ENCODE peak calls at places on chromosomes 13 and 19, in eight cellular contexts. B is endothelial cell, X is neural crest cell, H is HCT116, S is HFF-Myc, I is foreskin keratinocyte, A is left ventricle myocardium inferior, W is astrocyte of the cerebellum. L is an unnamed sample.

GRCh38 chr13:28476919-28477708 is 17.8 kb downstream of the FLT1 start:
- DNase-seq in B (no peak), A (no peak), I (no peak), W (no peak), H (no peak), X (no peak), S (no peak), L (no peak)

GRCh38 chr19:36501973-36502372 is 12.6 kb upstream of the ZNF566 start:
- DNase-seq in B (no peak), A (no peak), S (no peak), W (no peak), H (no peak), X (no peak), I (no peak), L (no peak)

GRCh38 chr13:75329723-75330122 is 152.2 kb downstream of the TBC1D4 start:
- DNase-seq in B (no peak), A (no peak), X (no peak), W (no peak), H (no peak), I (peak), S (no peak), L (peak)

GRCh38 chr13:83618966-83619365 is 263.3 kb downstream of the SLITRK1 start:
- DNase-seq in H (peak), A (no peak), S (no peak), B (no peak), I (peak), X (no peak), W (peak), L (peak)

GRCh38 chr19:50207730-50208129 is 4.3 kb downstream of the MYH14 start:
- DNase-seq in A (no peak), W (no peak), S (no peak), B (no peak), X (no peak), H (no peak), I (no peak), L (no peak)

GRCh38 chr13:81171065-81171647 is 830.2 kb upstream of the SPRY2 start:
- DNase-seq in H (peak), W (no peak), I (peak), X (no peak), A (no peak), B (no peak), S (no peak), L (peak)

GRCh38 chr19:58577581-58578429 is 4.7 kb upstream of the MZF1 start:
- DNase-seq in A (peak), X (no peak), I (no peak), B (no peak), H (no peak), W (no peak), S (no peak), L (no peak)

GRCh38 chr13:99860736-99861135 is 110.8 kb downstream of the ZIC5 start:
- DNase-seq in S (no peak), W (no peak), H (no peak), B (no peak), X (peak), A (no peak), I (no peak), L (no peak)

GRCh38 chr13:44576396-44577235 is 486 bp upstream of the TSC22D1 start:
- DNase-seq in H (no peak), I (no peak), W (no peak), B (peak), A (peak), S (no peak), X (peak), L (peak)

GRCh38 chr19:16263115-16263839 is 61.3 kb upstream of the KLF2 start:
- DNase-seq in H (no peak), B (no peak), A (no peak), I (no peak), X (no peak), W (no peak), S (no peak), L (no peak)

GRCh38 chr19:38004100-38004504 is 97.1 kb downstream of the SIPA1L3 start:
- DNase-seq in H (no peak), W (no peak), S (peak), I (no peak), X (no peak), A (no peak), B (no peak), L (no peak)

GRCh38 chr19:1027953-1028902 is 1.8 kb downstream of the CNN2 start:
- DNase-seq in A (peak), B (peak), S (peak), H (peak), X (no peak), W (peak), I (peak), L (peak)

GRCh38 chr13:40200273-40200978 is 466.0 kb downstream of the FOXO1 start:
- DNase-seq in X (no peak), I (peak), S (no peak), H (no peak), B (no peak), A (no peak), W (no peak), L (no peak)

GRCh38 chr13:49084961-49085360 is 109.2 kb downstream of the FNDC3A start:
- DNase-seq in B (no peak), H (no peak), S (no peak), W (no peak), I (peak), X (no peak), A (no peak), L (no peak)

GRCh38 chr19:40689339-40690049 is 957 bp downstream of the NUMBL start:
- DNase-seq in S (no peak), A (peak), X (no peak), I (no peak), H (no peak), B (no peak), W (no peak), L (no peak)

GRCh38 chr13:45742985-45743384 is 40.9 kb downstream of the CBY2 start:
- DNase-seq in X (no peak), B (no peak), W (no peak), S (no peak), I (no peak), A (no peak), H (no peak), L (no peak)

DNA sequence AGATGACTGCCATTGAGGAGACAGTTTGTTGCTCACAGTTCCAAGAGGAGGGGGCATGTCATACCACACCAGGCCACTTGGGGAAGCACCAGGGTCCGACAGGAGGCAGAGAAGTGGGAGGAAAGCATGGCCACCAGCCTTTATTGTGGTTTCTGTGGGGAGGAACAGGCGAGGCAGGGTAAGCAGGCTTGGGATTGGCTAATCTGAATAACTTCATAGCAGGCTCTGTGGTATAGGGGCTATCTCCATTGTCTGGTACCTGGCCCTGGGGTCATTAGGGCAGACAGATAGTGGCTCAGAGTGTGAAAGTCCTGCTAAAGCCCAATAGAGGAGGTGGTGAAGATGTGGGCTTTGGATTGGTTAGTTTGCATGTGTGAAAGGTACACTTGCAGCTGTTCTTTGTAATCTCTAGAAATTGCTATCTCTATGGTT is 35.5 kb downstream of the CBY2 start:
- DNase-seq in S (no peak), I (no peak), W (no peak), H (peak), B (no peak), A (no peak), X (no peak), L (no peak)
- TF ChIP-seq CTCF in S (peak), I (peak), W (peak), H (peak), B (peak), A (no peak), X (no peak), L (no peak)

GRCh38 chr13:19984430-19985218 is 26.1 kb downstream of the ZMYM2 start:
- DNase-seq in H (peak), B (no peak), W (peak), A (no peak), X (no peak), S (peak), I (peak), L (peak)
- TF ChIP-seq CTCF in H (peak), B (peak), W (peak), A (peak), X (peak), S (peak), I (peak), L (peak)

DNA sequence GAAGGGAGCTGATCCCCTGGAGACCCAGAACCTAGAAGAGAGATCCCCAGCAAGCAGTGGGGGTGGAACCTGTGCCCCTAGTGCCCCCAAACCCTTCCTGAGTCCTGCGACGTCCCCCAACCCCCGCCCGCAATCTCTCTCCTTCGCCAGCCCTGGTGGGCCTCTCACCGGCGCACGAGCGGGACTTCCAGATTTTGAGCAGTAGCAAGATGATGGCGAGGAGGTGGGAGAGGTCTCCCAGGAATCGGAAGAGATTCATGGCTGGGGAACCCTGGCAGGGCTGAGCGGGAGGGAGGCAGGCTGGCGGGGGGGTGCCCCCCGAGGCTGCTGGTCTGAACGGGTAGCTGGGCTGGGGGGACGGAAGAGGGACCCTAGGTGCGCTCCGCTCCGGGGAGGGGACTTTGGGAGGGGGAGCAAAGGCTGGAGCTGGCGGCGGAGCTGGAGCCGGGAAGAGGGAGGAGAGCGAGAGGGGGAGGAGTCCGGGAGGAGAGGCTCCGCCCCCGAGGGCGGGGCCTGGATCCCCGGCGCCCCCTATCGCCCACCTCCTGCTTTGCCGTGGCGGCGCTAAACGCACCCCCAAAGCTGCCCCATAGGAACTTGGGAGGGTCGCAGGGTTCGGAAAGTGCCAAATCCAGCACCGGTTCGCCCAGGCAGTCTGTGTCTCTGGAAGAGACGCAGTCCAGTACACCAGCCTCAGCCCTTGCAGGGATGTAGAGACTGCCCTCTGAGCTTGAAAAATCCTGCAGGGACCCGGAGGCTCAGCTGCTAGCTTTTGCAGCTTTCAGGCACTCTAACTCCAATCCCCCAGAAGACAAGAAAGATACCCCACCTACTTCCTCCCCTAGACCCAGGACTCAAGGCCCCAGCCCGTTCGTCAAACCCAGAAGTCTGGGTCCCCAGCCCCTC is at the start of gene KDELR1:
- DNase-seq in W (peak), A (peak), X (peak), I (peak), H (no peak), B (peak), S (no peak), L (peak)
- TF ChIP-seq CTCF in W (peak), A (peak), X (peak), I (peak), H (peak), B (peak), S (peak), L (peak)

GRCh38 chr13:21338156-21338555 is 120.9 kb downstream of the ZDHHC20 start:
- DNase-seq in X (no peak), B (no peak), W (no peak), H (no peak), S (no peak), I (no peak), A (no peak), L (no peak)
- TF ChIP-seq CTCF in X (no peak), B (no peak), W (peak), H (peak), S (no peak), I (no peak), A (no peak), L (no peak)

DNA sequence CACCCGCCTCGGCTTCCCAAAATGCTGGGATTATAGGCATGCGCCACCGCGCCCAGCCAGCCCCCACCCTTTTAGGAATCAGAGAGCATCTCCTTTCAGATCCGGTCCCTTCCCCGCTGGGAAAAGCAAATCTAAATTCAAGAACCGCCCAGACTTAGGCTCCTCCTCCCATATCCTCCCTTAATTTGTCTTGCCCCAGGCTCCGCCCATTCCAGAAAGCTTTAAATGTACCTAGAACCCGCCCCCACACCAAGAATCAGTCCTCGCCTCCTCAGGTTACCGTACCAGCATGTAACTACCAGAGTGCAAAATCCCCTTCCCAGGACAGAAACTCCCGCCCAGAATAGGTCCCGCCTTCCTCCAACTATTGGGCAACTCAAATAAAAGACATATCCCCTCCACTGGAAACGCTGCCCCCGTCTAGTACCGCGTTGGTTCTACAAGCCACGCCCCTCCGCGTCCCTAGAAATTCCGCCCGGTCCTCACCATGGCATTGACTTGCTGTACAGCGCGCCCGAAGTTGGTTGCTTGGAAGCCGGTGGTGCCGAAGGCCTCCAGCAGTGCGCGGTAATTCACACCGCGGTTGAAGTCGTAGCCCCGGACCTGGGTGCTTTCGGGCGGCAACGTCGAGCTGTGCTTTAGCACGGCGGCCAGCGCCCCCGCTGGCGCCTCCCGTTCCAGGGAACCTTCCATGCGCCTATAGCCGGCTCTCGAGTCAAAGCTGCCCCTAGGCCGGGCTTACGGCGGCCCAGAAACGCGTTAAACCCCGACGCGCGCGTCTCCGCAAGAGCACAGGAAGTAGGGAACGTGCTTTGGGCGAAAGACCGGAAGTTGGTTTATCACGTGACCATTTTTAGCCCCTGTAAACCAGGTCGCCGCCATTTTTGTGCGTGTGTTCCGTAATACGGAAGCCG is at the start of gene DHPS:
- DNase-seq in X (peak), B (peak), A (peak), I (peak), S (peak), W (peak), H (peak), L (peak)
- TF ChIP-seq CTCF in X (peak), B (no peak), A (no peak), I (peak), S (no peak), W (no peak), H (no peak), L (no peak)

GRCh38 chr19:18833141-18833476 is 1.4 kb downstream of the UPF1 start:
- DNase-seq in H (no peak), W (no peak), I (no peak), S (no peak), A (no peak), X (no peak), B (no peak), L (no peak)

GRCh38 chr19:18830488-18830887 is 1.3 kb upstream of the UPF1 start:
- DNase-seq in B (no peak), A (no peak), S (no peak), I (no peak), W (no peak), H (no peak), X (no peak), L (no peak)

GRCh38 chr19:18833849-18834643 is 2.3 kb downstream of the UPF1 start:
- DNase-seq in A (no peak), B (no peak), I (no peak), S (no peak), X (no peak), H (no peak), W (no peak), L (peak)

GRCh38 chr19:18831524-18832330 is at the start of gene UPF1:
- DNase-seq in H (peak), B (peak), X (peak), I (peak), W (peak), A (peak), S (peak), L (peak)

GRCh38 chr19:18832331-18833140 is 777 bp downstream of the UPF1 start:
- DNase-seq in I (peak), A (no peak), W (no peak), X (no peak), S (no peak), B (peak), H (no peak), L (peak)
- TF ChIP-seq CTCF in I (peak), A (no peak), W (no peak), X (no peak), S (no peak), B (no peak), H (peak), L (no peak)

DNA sequence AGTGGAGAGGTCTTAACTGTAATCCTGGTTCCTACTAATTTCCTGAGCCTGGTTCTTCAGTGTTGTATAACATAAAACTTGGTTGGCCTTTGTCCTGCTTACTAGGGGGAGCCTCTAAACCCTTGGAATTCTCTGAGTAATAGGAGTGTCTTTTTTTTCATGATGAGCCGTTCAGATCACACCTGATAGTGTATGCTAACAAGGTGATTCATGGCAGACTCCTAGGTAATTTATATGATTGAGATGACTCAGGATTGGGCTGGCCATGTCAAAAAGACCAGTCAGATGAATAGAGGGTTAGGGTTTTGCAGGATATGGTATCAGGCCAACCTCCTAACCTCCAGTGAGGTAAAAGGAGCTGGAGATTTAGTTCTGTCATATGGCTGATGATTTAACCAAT is 135.8 kb upstream of the KLF12 start:
- DNase-seq in A (no peak), B (no peak), H (no peak), W (no peak), S (no peak), X (no peak), I (peak), L (peak)
- TF ChIP-seq CTCF in A (no peak), B (no peak), H (no peak), W (no peak), S (no peak), X (no peak), I (peak), L (no peak)

GRCh38 chr13:65656740-65657329 is 1573.3 kb downstream of the PCDH9 start:
- DNase-seq in B (no peak), I (no peak), A (no peak), W (no peak), X (no peak), H (no peak), S (no peak), L (peak)
- TF ChIP-seq CTCF in B (peak), I (peak), A (peak), W (peak), X (peak), H (peak), S (no peak), L (peak)

GRCh38 chr13:113123226-113124150 is 889 bp downstream of the F10 start:
- DNase-seq in A (no peak), S (no peak), B (peak), I (no peak), W (no peak), H (no peak), X (no peak), L (no peak)
- TF ChIP-seq CTCF in A (peak), S (peak), B (no peak), I (peak), W (peak), H (peak), X (peak), L (no peak)

L was measured in RWPE1.